ENCODE peak calls at places on chromosomes 2 and 18, in four cellular contexts. T is caudate nucleus, Y is fibroblast of the conjunctiva, S is heart left ventricle. O is an unnamed sample.
A peak's percentile ranks its signal among the peaks of the same experiment; 100 is the strongest.

GRCh38 chr2:96860065-96861029 is 2.5 kb upstream of the ANKRD39 start:
- DNase-seq in Y (no peak), T (no peak), S (no peak), O (no peak)

GRCh38 chr18:475202-475624 is 25.3 kb downstream of the COLEC12 start:
- DNase-seq in T (no peak), S (peak; percentile 41), Y (no peak), O (peak; percentile 15)

GRCh38 chr2:168432565-168433186 is 23.4 kb upstream of the CERS6 start:
- DNase-seq in T (no peak), S (no peak), Y (no peak), O (no peak)

GRCh38 chr2:72113847-72114692 is 33.6 kb downstream of the CYP26B1 start:
- DNase-seq in S (no peak), Y (no peak), T (no peak), O (no peak)

GRCh38 chr2:102070058-102070642 is 72.4 kb upstream of the IL1R1 start:
- DNase-seq in T (no peak), Y (peak; percentile 80), S (peak; percentile 92), O (no peak)

GRCh38 chr2:232592687-232593407 is 40.6 kb upstream of the EFHD1 start:
- DNase-seq in T (no peak), Y (peak; percentile 46), S (no peak), O (no peak)

GRCh38 chr2:132627542-132627941 is 42.5 kb downstream of the LYPD1 start:
- DNase-seq in T (no peak), S (no peak), Y (no peak), O (no peak)

GRCh38 chr2:171592026-171592555 is 69.8 kb downstream of the CYBRD1 start:
- DNase-seq in Y (no peak), S (no peak), T (no peak), O (no peak)

GRCh38 chr2:137809837-137810236 is 154.4 kb upstream of the HNMT start:
- DNase-seq in Y (no peak), T (no peak), S (no peak), O (no peak)

GRCh38 chr2:172251231-172251630 is 148.5 kb upstream of the DLX2 start:
- DNase-seq in T (no peak), S (no peak), Y (no peak), O (no peak)

GRCh38 chr2:61988462-61989366 is 83.2 kb downstream of the COMMD1 start:
- DNase-seq in Y (no peak), S (no peak), T (no peak), O (peak; percentile 30)

GRCh38 chr2:37582371-37582770 is 89.1 kb downstream of the CDC42EP3 start:
- DNase-seq in T (no peak), S (no peak), Y (no peak), O (no peak)

GRCh38 chr18:79629606-79630005 is 50.0 kb upstream of the CTDP1 start:
- DNase-seq in Y (no peak), S (no peak), T (no peak), O (no peak)

GRCh38 chr18:52343138-52343537 is 3.1 kb downstream of the DCC start:
- DNase-seq in S (no peak), Y (no peak), T (no peak), O (peak; percentile 67)

O was measured in SK-MEL-5.